ENCODE peak calls at places on chromosomes 12 and 14, in four cellular contexts. C is HepG2, Y is A549, J is K562. V is an unnamed sample.

GRCh38 chr12:50110127-50110761 is 1.8 kb upstream of the COX14 start:
- DNase-seq in C (peak; percentile 86), Y (peak; percentile 49), J (peak; percentile 87), V (peak; percentile 50)

GRCh38 chr14:102975662-102976061 is 53.2 kb downstream of the AMN start:
- DNase-seq in C (no peak), Y (no peak), J (no peak), V (no peak)

GRCh38 chr14:94113073-94113472 is 2.5 kb downstream of the IFI27 start:
- DNase-seq in C (no peak), Y (no peak), J (no peak), V (no peak)

GRCh38 chr14:85447883-85448282 is 82.1 kb upstream of the FLRT2 start:
- DNase-seq in C (no peak), Y (no peak), J (no peak), V (no peak)

GRCh38 chr12:122870867-122871664 is 24.9 kb downstream of the VPS37B start:
- DNase-seq in C (no peak), Y (no peak), J (no peak), V (no peak)

GRCh38 chr14:80427101-80427500 is 215.8 kb upstream of the DIO2 start:
- DNase-seq in C (no peak), Y (no peak), J (no peak), V (no peak)

GRCh38 chr14:99947695-99948094 is 117.5 kb upstream of the EVL start:
- DNase-seq in C (peak; percentile 15), Y (no peak), J (no peak), V (no peak)

GRCh38 chr12:124283326-124283725 is 11.6 kb upstream of the RFLNA start:
- DNase-seq in C (no peak), Y (no peak), J (no peak), V (no peak)

GRCh38 chr12:99444859-99445316 is 202.7 kb upstream of the GARIN6 start:
- DNase-seq in C (no peak), Y (peak; percentile 76), J (no peak), V (no peak)

GRCh38 chr12:122851820-122852219 is 16.6 kb downstream of the HIP1R start:
- DNase-seq in C (no peak), Y (no peak), J (no peak), V (no peak)

GRCh38 chr12:25811656-25812126 is 146.8 kb upstream of the RASSF8 start:
- DNase-seq in C (no peak), Y (peak; percentile 45), J (no peak), V (peak; percentile 52)

GRCh38 chr12:3962661-3963483 is 89.7 kb upstream of the PARP11 start:
- DNase-seq in C (no peak), Y (no peak), J (no peak), V (no peak)

GRCh38 chr14:101525646-101526527 is 35.4 kb upstream of the DIO3 start:
- DNase-seq in C (no peak), Y (no peak), J (no peak), V (no peak)

GRCh38 chr14:104442107-104442551 is 137.4 kb upstream of the C14orf180 start:
- DNase-seq in C (no peak), Y (no peak), J (no peak), V (no peak)

GRCh38 chr14:75373133-75373532 is 54.7 kb upstream of the JDP2 start:
- DNase-seq in C (no peak), Y (no peak), J (no peak), V (no peak)

GRCh38 chr12:46473634-46474201 is 101.1 kb upstream of the SLC38A2 start:
- DNase-seq in C (peak; percentile 95), Y (peak; percentile 96), J (no peak), V (peak; percentile 51)

GRCh38 chr12:115013668-115014072 is 329.7 kb upstream of the TBX3 start:
- DNase-seq in C (no peak), Y (no peak), J (no peak), V (no peak)

GRCh38 chr12:10101042-10101579 is 2.3 kb upstream of the CLEC1A start:
- DNase-seq in C (no peak), Y (no peak), J (no peak), V (no peak)

GRCh38 chr14:50678163-50678562 is 10.1 kb upstream of the SAV1 start:
- DNase-seq in C (no peak), Y (no peak), J (no peak), V (no peak)

GRCh38 chr12:52380271-52380694 is 5.2 kb downstream of the KRT84 start:
- DNase-seq in C (no peak), Y (peak; percentile 66), J (no peak), V (no peak)
- TF ChIP-seq MAX in C (no peak), Y (no peak), J (no peak), V (no peak)

GRCh38 chr12:54390176-54390667 is 5.7 kb upstream of the ZNF385A start:
- DNase-seq in C (no peak), Y (no peak), J (peak; percentile 74), V (no peak)
- H3K27ac ChIP-seq in C (no peak overlapping the region), Y (no peak overlapping the region), J (peak overlapping the region; percentile 62), V (no peak overlapping the region)

GRCh38 chr14:56423591-56423991 is 156.0 kb upstream of the TMEM260 start:
- DNase-seq in C (no peak), Y (no peak), J (no peak), V (no peak)

GRCh38 chr14:56417173-56417572 is 162.4 kb upstream of the TMEM260 start:
- DNase-seq in C (no peak), Y (no peak), J (no peak), V (no peak)

DNA sequence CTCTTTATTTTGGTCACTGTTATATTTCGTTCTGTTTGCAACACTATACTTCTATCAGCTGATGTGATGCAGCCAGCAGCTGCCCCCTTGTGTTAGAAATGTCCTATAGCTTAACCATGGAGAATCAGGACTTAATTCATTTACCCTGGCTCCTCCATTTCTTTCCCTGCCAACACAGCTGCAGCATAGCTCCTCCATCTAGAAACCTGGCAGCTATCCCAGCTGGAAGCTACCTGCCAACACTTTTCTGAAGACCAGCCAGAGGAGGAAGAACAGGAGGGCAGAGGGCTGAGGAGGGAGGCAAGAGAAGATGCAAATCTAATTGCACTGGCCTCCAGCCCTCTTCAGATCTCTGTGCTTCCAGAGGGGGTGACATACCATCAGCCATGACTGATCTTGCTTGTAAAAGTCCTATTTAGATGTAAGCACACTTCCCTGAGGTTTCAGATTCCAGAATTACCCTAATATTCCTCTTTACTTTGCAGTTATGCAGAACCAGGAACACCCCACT is 156.8 kb upstream of the TMEM260 start:
- DNase-seq in C (peak; percentile 21), Y (peak; percentile 50), J (no peak), V (no peak)
- TF ChIP-seq ESRRA in C (no peak), Y (no peak), J (no peak), V (no peak)

GRCh38 chr14:29465095-29465494 is 462.6 kb downstream of the PRKD1 start:
- DNase-seq in C (no peak), Y (no peak), J (no peak), V (no peak)
- TF ChIP-seq MAX in C (no peak), Y (no peak), J (no peak), V (no peak)

DNA sequence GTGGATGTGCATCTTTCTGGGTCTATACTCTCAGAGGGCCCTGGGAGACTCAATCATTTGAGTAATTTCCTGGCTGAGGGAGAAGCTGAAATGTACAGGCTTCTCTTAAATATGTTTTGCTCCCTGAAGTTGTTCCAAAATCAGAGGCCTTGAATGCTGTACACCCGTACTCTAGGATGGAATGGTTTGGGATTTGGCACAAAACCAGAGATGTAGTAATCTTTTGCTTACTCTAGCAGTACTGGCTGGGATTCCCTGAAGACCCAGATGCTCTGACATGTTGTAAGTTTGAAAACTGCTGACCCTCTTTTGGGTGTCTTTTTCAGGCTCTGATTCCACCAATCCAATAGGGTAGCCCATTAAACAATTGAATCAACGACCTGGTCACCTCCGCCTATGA is 10.4 kb downstream of the ACACB start:
- DNase-seq in C (no peak), Y (no peak), J (no peak), V (no peak)
- H3K27ac ChIP-seq in C (no peak overlapping the region), Y (no peak overlapping the region), J (no peak overlapping the region), V (no peak overlapping the region)

GRCh38 chr12:119649202-119649808 is 18.6 kb upstream of the PRKAB1 start:
- DNase-seq in C (no peak), Y (no peak), J (peak; percentile 58), V (no peak)
- TF ChIP-seq ESRRA in C (no peak), Y (no peak), J (no peak), V (no peak)

DNA sequence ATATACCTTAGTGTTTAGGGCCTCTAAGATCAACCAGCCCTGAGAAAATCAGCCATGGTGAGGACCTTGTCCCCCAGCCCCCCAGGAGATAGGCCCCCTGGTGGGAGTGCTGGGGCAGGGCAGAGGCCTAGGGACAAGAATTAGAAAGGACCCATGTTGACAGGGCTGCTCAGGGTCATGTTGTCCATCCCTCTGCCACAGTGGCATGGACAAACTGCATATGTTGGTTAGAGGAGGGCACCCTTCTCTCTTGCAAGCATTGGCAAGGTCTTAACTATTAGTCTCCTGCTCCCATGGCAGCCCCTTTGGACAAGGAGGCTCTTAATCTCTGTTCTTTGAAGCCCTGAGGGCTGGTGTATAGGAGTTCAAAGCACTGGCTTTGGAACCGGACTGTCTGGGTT is 755 bp upstream of the PTPN6 start:
- DNase-seq in C (no peak), Y (no peak), J (no peak), V (no peak)
- TF ChIP-seq MAX in C (no peak), Y (no peak), J (no peak), V (no peak)

GRCh38 chr14:24080888-24081738 is 9.8 kb downstream of the CPNE6 start:
- DNase-seq in C (peak; percentile 38), Y (peak; percentile 28), J (peak; percentile 83), V (no peak)

GRCh38 chr14:24078146-24078545 is 6.8 kb downstream of the CPNE6 start:
- DNase-seq in C (no peak), Y (no peak), J (no peak), V (no peak)

GRCh38 chr14:24081739-24082204 is 10.4 kb downstream of the CPNE6 start:
- DNase-seq in C (no peak), Y (no peak), J (no peak), V (no peak)

GRCh38 chr14:24079521-24080141 is 8.3 kb downstream of the CPNE6 start:
- DNase-seq in C (no peak), Y (no peak), J (no peak), V (no peak)

GRCh38 chr14:24080142-24080530 is 8.8 kb downstream of the CPNE6 start:
- DNase-seq in C (no peak), Y (no peak), J (no peak), V (no peak)
- H3K27ac ChIP-seq in C (no peak overlapping the region), Y (peak overlapping the region; percentile 93), J (no peak overlapping the region), V (no peak overlapping the region)

DNA sequence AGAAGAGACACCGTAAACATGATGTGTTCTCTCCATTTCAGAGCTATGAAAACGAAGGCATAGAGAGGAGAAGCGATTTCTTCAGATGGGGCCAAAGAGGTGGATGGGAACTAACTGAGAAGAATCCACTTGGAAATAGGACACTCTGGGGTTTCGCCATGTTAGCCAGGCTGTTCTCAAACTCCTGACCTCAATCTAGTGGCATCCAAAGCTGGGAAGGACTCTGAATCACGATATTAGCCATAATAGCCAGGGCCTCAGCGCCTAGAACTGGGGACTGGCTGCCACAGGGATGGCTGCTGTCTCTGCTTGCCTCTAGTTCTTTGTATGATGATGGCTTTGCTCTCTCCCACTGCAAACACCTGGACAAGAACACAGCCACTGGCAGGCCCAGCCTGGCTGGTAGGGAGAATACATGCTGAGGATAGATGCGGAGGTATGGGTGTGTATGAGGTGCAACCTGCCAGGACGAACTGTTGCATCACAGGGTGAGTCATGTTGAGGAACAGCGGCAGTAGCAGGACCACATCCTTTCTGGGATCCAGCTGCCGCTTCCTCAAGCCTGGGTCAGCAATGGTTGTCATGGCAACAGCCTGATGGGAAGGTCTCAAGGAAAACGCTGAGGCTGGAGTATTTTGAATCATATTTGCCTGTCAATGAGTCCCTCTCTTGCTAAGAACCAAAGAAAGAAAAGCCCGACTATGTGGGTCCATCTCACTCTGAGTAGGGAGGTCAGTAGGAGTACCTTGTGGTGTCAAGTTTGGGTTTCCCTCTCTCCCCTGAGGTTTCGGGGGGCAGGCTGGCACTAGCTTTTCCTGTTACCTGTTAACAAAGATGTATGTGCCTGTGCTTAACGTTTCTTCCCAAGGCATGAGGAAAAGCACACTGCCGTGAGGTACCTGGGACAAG is 31.1 kb downstream of the CCDC177 start:
- DNase-seq in C (no peak), Y (peak; percentile 80), J (no peak), V (no peak)
- TF ChIP-seq ESRRA in C (no peak), Y (no peak), J (no peak), V (no peak)

V was measured in GM12878.